ENCODE peak calls at places on chromosomes 12 and 14, in six cellular contexts. One of them, this sample, is unnamed.

GRCh38 chr12:84756961-84757360 is 155.6 kb downstream of the SLC6A15 start:
- DNase-seq in lung: no peak
- DNase-seq in hippocampal formation: no peak
- DNase-seq in epithelial cell of prostate: no peak
- DNase-seq in sciatic nerve: no peak
- DNase-seq in non-pigmented ciliary epithelial cell: peak; percentile 38
- DNase-seq in this sample: peak; percentile 21

GRCh38 chr12:51448618-51449256 is 24.1 kb downstream of the SLC4A8 start:
- DNase-seq in lung: no peak
- DNase-seq in hippocampal formation: no peak
- DNase-seq in epithelial cell of prostate: no peak
- DNase-seq in sciatic nerve: no peak
- DNase-seq in non-pigmented ciliary epithelial cell: no peak
- DNase-seq in this sample: no peak

GRCh38 chr12:132747896-132748295 is 13.7 kb downstream of the ANKLE2 start:
- DNase-seq in lung: no peak
- DNase-seq in hippocampal formation: no peak
- DNase-seq in epithelial cell of prostate: no peak
- DNase-seq in sciatic nerve: no peak
- DNase-seq in non-pigmented ciliary epithelial cell: no peak
- DNase-seq in this sample: no peak

GRCh38 chr12:33439587-33440011 is at the start of gene SYT10:
- DNase-seq in lung: no peak
- DNase-seq in hippocampal formation: no peak
- DNase-seq in epithelial cell of prostate: no peak
- DNase-seq in sciatic nerve: no peak
- DNase-seq in non-pigmented ciliary epithelial cell: no peak
- DNase-seq in this sample: no peak

GRCh38 chr12:24519759-24520158 is 429.1 kb downstream of the BCAT1 start:
- DNase-seq in lung: no peak
- DNase-seq in hippocampal formation: no peak
- DNase-seq in epithelial cell of prostate: no peak
- DNase-seq in sciatic nerve: no peak
- DNase-seq in non-pigmented ciliary epithelial cell: no peak
- DNase-seq in this sample: no peak

GRCh38 chr12:4039927-4040326 is 166.7 kb upstream of the PARP11 start:
- DNase-seq in lung: no peak
- DNase-seq in hippocampal formation: no peak
- DNase-seq in epithelial cell of prostate: no peak
- DNase-seq in sciatic nerve: no peak
- DNase-seq in non-pigmented ciliary epithelial cell: no peak
- DNase-seq in this sample: no peak

GRCh38 chr12:94074970-94075695 is 73.2 kb upstream of the PLXNC1 start:
- DNase-seq in lung: peak; percentile 68
- DNase-seq in hippocampal formation: no peak
- DNase-seq in epithelial cell of prostate: peak; percentile 39
- DNase-seq in sciatic nerve: peak; percentile 72
- DNase-seq in non-pigmented ciliary epithelial cell: no peak
- DNase-seq in this sample: peak; percentile 58

GRCh38 chr14:82385043-82385442 is 851.4 kb upstream of the SEL1L start:
- DNase-seq in lung: no peak
- DNase-seq in hippocampal formation: no peak
- DNase-seq in epithelial cell of prostate: peak; percentile 3
- DNase-seq in sciatic nerve: no peak
- DNase-seq in non-pigmented ciliary epithelial cell: no peak
- DNase-seq in this sample: no peak

GRCh38 chr14:93318927-93319326 is 13.9 kb downstream of the BTBD7 start:
- DNase-seq in lung: no peak
- DNase-seq in hippocampal formation: no peak
- DNase-seq in epithelial cell of prostate: no peak
- DNase-seq in sciatic nerve: no peak
- DNase-seq in non-pigmented ciliary epithelial cell: no peak
- DNase-seq in this sample: no peak

GRCh38 chr14:69687963-69688649 is 76.7 kb downstream of the SUSD6 start:
- DNase-seq in lung: no peak
- DNase-seq in hippocampal formation: peak; percentile 64
- DNase-seq in epithelial cell of prostate: no peak
- DNase-seq in sciatic nerve: no peak
- DNase-seq in non-pigmented ciliary epithelial cell: no peak
- DNase-seq in this sample: no peak